ENCODE peak calls at places on chromosome 14, in four cellular contexts. S is GM10248, T is myocyte, Q is ureter. O is an unnamed sample.

GRCh38 chr14:59305836-59306555 is 117.5 kb downstream of the DAAM1 start:
- DNase-seq in T (no peak), S (no peak), Q (no peak), O (no peak)

GRCh38 chr14:73753887-73754880 is 40.0 kb upstream of the PNMA1 start:
- DNase-seq in S (peak), Q (no peak), T (peak), O (no peak)

GRCh38 chr14:97978336-97978735 is 1181.2 kb downstream of the VRK1 start:
- DNase-seq in Q (peak), T (peak), S (peak), O (peak)

GRCh38 chr14:91298576-91298975 is 54.1 kb upstream of the GPR68 start:
- DNase-seq in S (no peak), Q (no peak), T (no peak), O (no peak)

GRCh38 chr14:106831322-106831720 is 1304.9 kb downstream of the TMEM121 start:
- DNase-seq in S (peak), Q (no peak), T (peak), O (no peak)

GRCh38 chr14:51792819-51793218 is 67.6 kb upstream of the GNG2 start:
- DNase-seq in T (no peak), Q (no peak), S (no peak), O (no peak)

GRCh38 chr14:69878251-69878650 is 965 bp upstream of the SMOC1 start:
- DNase-seq in Q (no peak), T (no peak), S (no peak), O (no peak)

GRCh38 chr14:93011650-93012317 is 88.8 kb downstream of the CHGA start:
- DNase-seq in S (no peak), T (no peak), Q (no peak), O (no peak)

GRCh38 chr14:31070431-31070830 is 44.3 kb upstream of the STRN3 start:
- DNase-seq in Q (peak), S (no peak), T (peak), O (no peak)

GRCh38 chr14:61439779-61440418 is 118.5 kb downstream of the PRKCH start:
- DNase-seq in Q (no peak), S (no peak), T (no peak), O (no peak)

GRCh38 chr14:105169776-105170655 is 1.4 kb upstream of the JAG2 start:
- DNase-seq in S (no peak), Q (no peak), T (no peak), O (no peak)

GRCh38 chr14:100417466-100417865 is 94.3 kb downstream of the SLC25A47 start:
- DNase-seq in Q (peak), T (peak), S (no peak), O (no peak)

GRCh38 chr14:76081642-76082041 is 70.1 kb upstream of the GPATCH2L start:
- DNase-seq in S (no peak), T (no peak), Q (no peak), O (no peak)

GRCh38 chr14:68394719-68395117 is 398.1 kb downstream of the ZFP36L1 start:
- DNase-seq in T (no peak), Q (no peak), S (no peak), O (no peak)

GRCh38 chr14:69133206-69134125 is 19.5 kb downstream of the DCAF5 start:
- DNase-seq in Q (no peak), T (peak), S (no peak), O (no peak)

O was measured in type B pancreatic cell.